ENCODE peak calls at places on chromosomes 1 and 21, in seven cellular contexts. One of them, this sample, is unnamed.

GRCh38 chr1:11067716-11068495 is 8.1 kb upstream of the SRM start:
- DNase-seq in neural crest cell: no peak
- DNase-seq in HFF-Myc: no peak
- DNase-seq in AG08396: no peak
- DNase-seq in EH: no peak
- DNase-seq in brain microvascular endothelial cell: no peak
- DNase-seq in KBM-7: no peak
- DNase-seq in this sample: no peak

GRCh38 chr1:111467805-111468716 is 5.7 kb upstream of the C1orf162 start:
- DNase-seq in neural crest cell: no peak
- DNase-seq in HFF-Myc: no peak
- DNase-seq in AG08396: no peak
- DNase-seq in EH: no peak
- DNase-seq in brain microvascular endothelial cell: no peak
- DNase-seq in KBM-7: no peak
- DNase-seq in this sample: no peak

GRCh38 chr1:51264470-51264869 is 28.4 kb downstream of the RNF11 start:
- DNase-seq in neural crest cell: no peak
- DNase-seq in HFF-Myc: peak; percentile 70
- DNase-seq in AG08396: peak; percentile 82
- DNase-seq in EH: peak; percentile 96
- DNase-seq in brain microvascular endothelial cell: peak; percentile 87
- DNase-seq in KBM-7: peak; percentile 45
- DNase-seq in this sample: no peak

GRCh38 chr1:234617986-234618725 is 8.2 kb upstream of the IRF2BP2 start:
- DNase-seq in neural crest cell: no peak
- DNase-seq in HFF-Myc: peak; percentile 96
- DNase-seq in AG08396: no peak
- DNase-seq in EH: peak; percentile 92
- DNase-seq in brain microvascular endothelial cell: no peak
- DNase-seq in KBM-7: no peak
- DNase-seq in this sample: no peak

GRCh38 chr1:18861082-18861481 is 1.6 kb upstream of the TAS1R2 start:
- DNase-seq in neural crest cell: no peak
- DNase-seq in HFF-Myc: no peak
- DNase-seq in AG08396: no peak
- DNase-seq in EH: no peak
- DNase-seq in brain microvascular endothelial cell: no peak
- DNase-seq in KBM-7: no peak
- DNase-seq in this sample: no peak

GRCh38 chr1:246921481-246921880 is 10.3 kb downstream of the AHCTF1 start:
- DNase-seq in neural crest cell: no peak
- DNase-seq in HFF-Myc: no peak
- DNase-seq in AG08396: no peak
- DNase-seq in EH: no peak
- DNase-seq in brain microvascular endothelial cell: no peak
- DNase-seq in KBM-7: no peak
- DNase-seq in this sample: no peak

GRCh38 chr1:96927125-96927524 is 205.5 kb downstream of the PTBP2 start:
- DNase-seq in neural crest cell: no peak
- DNase-seq in HFF-Myc: no peak
- DNase-seq in AG08396: peak; percentile 5
- DNase-seq in EH: peak; percentile 19
- DNase-seq in brain microvascular endothelial cell: no peak
- DNase-seq in KBM-7: no peak
- DNase-seq in this sample: no peak

GRCh38 chr1:181251001-181251712 is 162.7 kb downstream of the IER5 start:
- DNase-seq in neural crest cell: no peak
- DNase-seq in HFF-Myc: peak; percentile 24
- DNase-seq in AG08396: peak; percentile 7
- DNase-seq in EH: peak; percentile 51
- DNase-seq in brain microvascular endothelial cell: peak; percentile 5
- DNase-seq in KBM-7: no peak
- DNase-seq in this sample: no peak

GRCh38 chr1:229171934-229172333 is 99.0 kb upstream of the RAB4A start:
- DNase-seq in neural crest cell: no peak
- DNase-seq in HFF-Myc: no peak
- DNase-seq in AG08396: no peak
- DNase-seq in EH: no peak
- DNase-seq in brain microvascular endothelial cell: no peak
- DNase-seq in KBM-7: no peak
- DNase-seq in this sample: no peak

GRCh38 chr1:116504308-116505156 is 66.3 kb downstream of the CD58 start:
- DNase-seq in neural crest cell: no peak
- DNase-seq in HFF-Myc: no peak
- DNase-seq in AG08396: peak; percentile 31
- DNase-seq in EH: peak; percentile 88
- DNase-seq in brain microvascular endothelial cell: peak; percentile 86
- DNase-seq in KBM-7: peak; percentile 86
- DNase-seq in this sample: peak; percentile 61

GRCh38 chr1:233945573-233945972 is 41.1 kb downstream of the SLC35F3 start:
- DNase-seq in neural crest cell: no peak
- DNase-seq in HFF-Myc: no peak
- DNase-seq in AG08396: no peak
- DNase-seq in EH: no peak
- DNase-seq in brain microvascular endothelial cell: no peak
- DNase-seq in KBM-7: no peak
- DNase-seq in this sample: no peak

GRCh38 chr1:243471754-243472725 is 216.2 kb downstream of the SDCCAG8 start:
- DNase-seq in neural crest cell: no peak
- DNase-seq in HFF-Myc: no peak
- DNase-seq in AG08396: no peak
- DNase-seq in EH: peak; percentile 24
- DNase-seq in brain microvascular endothelial cell: no peak
- DNase-seq in KBM-7: no peak
- DNase-seq in this sample: no peak

GRCh38 chr1:61182049-61182448 is 99.7 kb downstream of the NFIA start:
- DNase-seq in neural crest cell: no peak
- DNase-seq in HFF-Myc: peak; percentile 25
- DNase-seq in AG08396: no peak
- DNase-seq in EH: peak; percentile 80
- DNase-seq in brain microvascular endothelial cell: peak; percentile 83
- DNase-seq in KBM-7: no peak
- DNase-seq in this sample: no peak

GRCh38 chr1:175824079-175824478 is 80.7 kb upstream of the TNR start:
- DNase-seq in neural crest cell: no peak
- DNase-seq in HFF-Myc: no peak
- DNase-seq in AG08396: no peak
- DNase-seq in EH: no peak
- DNase-seq in brain microvascular endothelial cell: no peak
- DNase-seq in KBM-7: peak; percentile 21
- DNase-seq in this sample: no peak

GRCh38 chr1:211876849-211877248 is 46.3 kb upstream of the LPGAT1 start:
- DNase-seq in neural crest cell: no peak
- DNase-seq in HFF-Myc: no peak
- DNase-seq in AG08396: peak; percentile 32
- DNase-seq in EH: peak; percentile 9
- DNase-seq in brain microvascular endothelial cell: no peak
- DNase-seq in KBM-7: no peak
- DNase-seq in this sample: no peak

GRCh38 chr21:14957836-14958235 is 107.0 kb downstream of the NRIP1 start:
- DNase-seq in neural crest cell: no peak
- DNase-seq in HFF-Myc: no peak
- DNase-seq in AG08396: no peak
- DNase-seq in EH: no peak
- DNase-seq in brain microvascular endothelial cell: no peak
- DNase-seq in KBM-7: no peak
- DNase-seq in this sample: no peak

GRCh38 chr1:86704972-86705632 is 726 bp downstream of the SH3GLB1 start:
- DNase-seq in neural crest cell: no peak
- DNase-seq in HFF-Myc: peak; percentile 14
- DNase-seq in AG08396: peak; percentile 65
- DNase-seq in EH: peak; percentile 77
- DNase-seq in brain microvascular endothelial cell: peak; percentile 44
- DNase-seq in KBM-7: peak; percentile 74
- DNase-seq in this sample: peak; percentile 52

GRCh38 chr1:241972703-241973375 is 15.3 kb downstream of the BECN2 start:
- DNase-seq in neural crest cell: peak; percentile 54
- DNase-seq in HFF-Myc: peak; percentile 50
- DNase-seq in AG08396: no peak
- DNase-seq in EH: peak; percentile 32
- DNase-seq in brain microvascular endothelial cell: peak; percentile 54
- DNase-seq in KBM-7: no peak
- DNase-seq in this sample: no peak

GRCh38 chr1:37482796-37483744 is 8.7 kb downstream of the ZC3H12A start:
- DNase-seq in neural crest cell: no peak
- DNase-seq in HFF-Myc: no peak
- DNase-seq in AG08396: no peak
- DNase-seq in EH: no peak
- DNase-seq in brain microvascular endothelial cell: no peak
- DNase-seq in KBM-7: no peak
- DNase-seq in this sample: no peak

GRCh38 chr21:29084372-29084771 is 10.9 kb upstream of the CCT8 start:
- DNase-seq in neural crest cell: no peak
- DNase-seq in HFF-Myc: no peak
- DNase-seq in AG08396: no peak
- DNase-seq in EH: peak; percentile 86
- DNase-seq in brain microvascular endothelial cell: no peak
- DNase-seq in KBM-7: no peak
- DNase-seq in this sample: no peak

GRCh38 chr21:44887807-44888580 is 14.5 kb upstream of the PTTG1IP start:
- DNase-seq in neural crest cell: no peak
- DNase-seq in HFF-Myc: no peak
- DNase-seq in AG08396: no peak
- DNase-seq in EH: no peak
- DNase-seq in brain microvascular endothelial cell: no peak
- DNase-seq in KBM-7: no peak
- DNase-seq in this sample: no peak

GRCh38 chr1:31182352-31182751 is 57.3 kb downstream of the NKAIN1 start:
- DNase-seq in neural crest cell: peak; percentile 75
- DNase-seq in HFF-Myc: peak; percentile 79
- DNase-seq in AG08396: peak; percentile 90
- DNase-seq in EH: peak; percentile 94
- DNase-seq in brain microvascular endothelial cell: peak; percentile 82
- DNase-seq in KBM-7: peak; percentile 85
- DNase-seq in this sample: peak; percentile 55

GRCh38 chr1:200510228-200510623 is 100.4 kb upstream of the ZNF281 start:
- DNase-seq in neural crest cell: peak; percentile 79
- DNase-seq in HFF-Myc: peak; percentile 71
- DNase-seq in AG08396: peak; percentile 79
- DNase-seq in EH: peak; percentile 82
- DNase-seq in brain microvascular endothelial cell: peak; percentile 67
- DNase-seq in KBM-7: peak; percentile 79
- DNase-seq in this sample: peak; percentile 65

GRCh38 chr21:34221331-34222030 is 142.3 kb upstream of the KCNE2 start:
- DNase-seq in neural crest cell: no peak
- DNase-seq in HFF-Myc: no peak
- DNase-seq in AG08396: no peak
- DNase-seq in EH: no peak
- DNase-seq in brain microvascular endothelial cell: no peak
- DNase-seq in KBM-7: no peak
- DNase-seq in this sample: no peak

GRCh38 chr1:2950926-2951305 is 70.4 kb upstream of the ACTRT2 start:
- DNase-seq in neural crest cell: no peak
- DNase-seq in HFF-Myc: no peak
- DNase-seq in AG08396: no peak
- DNase-seq in EH: no peak
- DNase-seq in brain microvascular endothelial cell: no peak
- DNase-seq in KBM-7: no peak
- DNase-seq in this sample: no peak

GRCh38 chr1:231695439-231696255 is 69.1 kb downstream of the DISC1 start:
- DNase-seq in neural crest cell: no peak
- DNase-seq in HFF-Myc: no peak
- DNase-seq in AG08396: no peak
- DNase-seq in EH: no peak
- DNase-seq in brain microvascular endothelial cell: no peak
- DNase-seq in KBM-7: no peak
- DNase-seq in this sample: peak; percentile 69

GRCh38 chr1:31795801-31796621 is 19.8 kb downstream of the SPOCD1 start:
- DNase-seq in neural crest cell: no peak
- DNase-seq in HFF-Myc: peak; percentile 47
- DNase-seq in AG08396: peak; percentile 63
- DNase-seq in EH: peak; percentile 95
- DNase-seq in brain microvascular endothelial cell: peak; percentile 86
- DNase-seq in KBM-7: no peak
- DNase-seq in this sample: no peak

GRCh38 chr1:78070758-78071157 is 25.0 kb downstream of the GIPC2 start:
- DNase-seq in neural crest cell: no peak
- DNase-seq in HFF-Myc: peak; percentile 39
- DNase-seq in AG08396: peak; percentile 54
- DNase-seq in EH: peak; percentile 91
- DNase-seq in brain microvascular endothelial cell: peak; percentile 70
- DNase-seq in KBM-7: no peak
- DNase-seq in this sample: no peak

GRCh38 chr1:157240495-157241184 is 102.4 kb upstream of the ETV3 start:
- DNase-seq in neural crest cell: no peak
- DNase-seq in HFF-Myc: no peak
- DNase-seq in AG08396: no peak
- DNase-seq in EH: no peak
- DNase-seq in brain microvascular endothelial cell: no peak
- DNase-seq in KBM-7: no peak
- DNase-seq in this sample: no peak

GRCh38 chr1:154847891-154848290 is 22.2 kb downstream of the KCNN3 start:
- DNase-seq in neural crest cell: no peak
- DNase-seq in HFF-Myc: peak; percentile 22
- DNase-seq in AG08396: no peak
- DNase-seq in EH: peak; percentile 28
- DNase-seq in brain microvascular endothelial cell: no peak
- DNase-seq in KBM-7: no peak
- DNase-seq in this sample: peak; percentile 73

GRCh38 chr21:41207401-41208388 is 39.7 kb downstream of the BACE2 start:
- DNase-seq in neural crest cell: no peak
- DNase-seq in HFF-Myc: no peak
- DNase-seq in AG08396: peak; percentile 67
- DNase-seq in EH: peak; percentile 36
- DNase-seq in brain microvascular endothelial cell: peak; percentile 73
- DNase-seq in KBM-7: no peak
- DNase-seq in this sample: peak; percentile 7

GRCh38 chr1:87045757-87046422 is 131.5 kb downstream of the HS2ST1 start:
- DNase-seq in neural crest cell: no peak
- DNase-seq in HFF-Myc: no peak
- DNase-seq in AG08396: no peak
- DNase-seq in EH: no peak
- DNase-seq in brain microvascular endothelial cell: peak; percentile 13
- DNase-seq in KBM-7: peak; percentile 14
- DNase-seq in this sample: no peak

GRCh38 chr1:216075339-216075738 is 347.9 kb downstream of the USH2A start:
- DNase-seq in neural crest cell: no peak
- DNase-seq in HFF-Myc: no peak
- DNase-seq in AG08396: no peak
- DNase-seq in EH: peak; percentile 58
- DNase-seq in brain microvascular endothelial cell: no peak
- DNase-seq in KBM-7: no peak
- DNase-seq in this sample: no peak

GRCh38 chr1:4690951-4691675 is 36.7 kb downstream of the AJAP1 start:
- DNase-seq in neural crest cell: no peak
- DNase-seq in HFF-Myc: no peak
- DNase-seq in AG08396: no peak
- DNase-seq in EH: peak; percentile 87
- DNase-seq in brain microvascular endothelial cell: peak; percentile 43
- DNase-seq in KBM-7: no peak
- DNase-seq in this sample: no peak

GRCh38 chr1:202317941-202318925 is 23.5 kb downstream of the UBE2T start:
- DNase-seq in neural crest cell: no peak
- DNase-seq in HFF-Myc: no peak
- DNase-seq in AG08396: no peak
- DNase-seq in EH: no peak
- DNase-seq in brain microvascular endothelial cell: no peak
- DNase-seq in KBM-7: no peak
- DNase-seq in this sample: no peak

GRCh38 chr21:43703068-43703880 is 15.7 kb upstream of the PDXK start:
- DNase-seq in neural crest cell: peak; percentile 33
- DNase-seq in HFF-Myc: peak; percentile 56
- DNase-seq in AG08396: no peak
- DNase-seq in EH: peak; percentile 69
- DNase-seq in brain microvascular endothelial cell: peak; percentile 69
- DNase-seq in KBM-7: no peak
- DNase-seq in this sample: peak; percentile 47

GRCh38 chr1:145845144-145845513 is 301 bp upstream of the NUDT17 start:
- DNase-seq in neural crest cell: no peak
- DNase-seq in HFF-Myc: no peak
- DNase-seq in AG08396: no peak
- DNase-seq in EH: no peak
- DNase-seq in brain microvascular endothelial cell: no peak
- DNase-seq in KBM-7: peak; percentile 78
- DNase-seq in this sample: no peak

GRCh38 chr1:202018476-202019234 is 8.3 kb downstream of the ELF3 start:
- DNase-seq in neural crest cell: no peak
- DNase-seq in HFF-Myc: no peak
- DNase-seq in AG08396: no peak
- DNase-seq in EH: no peak
- DNase-seq in brain microvascular endothelial cell: no peak
- DNase-seq in KBM-7: no peak
- DNase-seq in this sample: no peak

This sample was measured in putamen.